ENCODE peak calls at places on chromosomes 5 and 9, in four cellular contexts. One of them, this sample, is unnamed.

GRCh38 chr9:81686614-81687520 is 2.5 kb downstream of the TLE1 start:
- DNase-seq in T-helper 9 cell: no peak
- DNase-seq in nucleus accumbens: peak
- DNase-seq in stimulated activated CD4-positive, alpha-beta T cell treated with anti-CD3 and anti-CD28 coated beads, Interleukin-4, amount 100 ng/mL, for 4 hours: peak
- DNase-seq in this sample: peak

GRCh38 chr5:142981886-142982820 is 212.0 kb downstream of the ARHGAP26 start:
- DNase-seq in T-helper 9 cell: no peak
- DNase-seq in nucleus accumbens: peak
- DNase-seq in stimulated activated CD4-positive, alpha-beta T cell treated with anti-CD3 and anti-CD28 coated beads, Interleukin-4, amount 100 ng/mL, for 4 hours: no peak
- DNase-seq in this sample: no peak

GRCh38 chr5:6634788-6635430 is 1.7 kb downstream of the SRD5A1 start:
- DNase-seq in stimulated activated CD4-positive, alpha-beta T cell treated with anti-CD3 and anti-CD28 coated beads, Interleukin-4, amount 100 ng/mL, for 4 hours: no peak
- DNase-seq in T-helper 9 cell: no peak
- DNase-seq in nucleus accumbens: no peak
- DNase-seq in this sample: no peak

GRCh38 chr9:115717711-115718173 is 435.8 kb upstream of the PAPPA start:
- DNase-seq in T-helper 9 cell: no peak
- DNase-seq in nucleus accumbens: no peak
- DNase-seq in stimulated activated CD4-positive, alpha-beta T cell treated with anti-CD3 and anti-CD28 coated beads, Interleukin-4, amount 100 ng/mL, for 4 hours: no peak
- DNase-seq in this sample: no peak

GRCh38 chr5:80389575-80389974 is 18.3 kb upstream of the ZFYVE16 start:
- DNase-seq in T-helper 9 cell: no peak
- DNase-seq in nucleus accumbens: no peak
- DNase-seq in stimulated activated CD4-positive, alpha-beta T cell treated with anti-CD3 and anti-CD28 coated beads, Interleukin-4, amount 100 ng/mL, for 4 hours: no peak
- DNase-seq in this sample: no peak

GRCh38 chr5:90529234-90529938 is at the start of gene LYSMD3:
- DNase-seq in stimulated activated CD4-positive, alpha-beta T cell treated with anti-CD3 and anti-CD28 coated beads, Interleukin-4, amount 100 ng/mL, for 4 hours: peak
- DNase-seq in T-helper 9 cell: peak
- DNase-seq in nucleus accumbens: peak
- DNase-seq in this sample: peak

GRCh38 chr5:5290674-5291334 is 131.7 kb upstream of the ICE1 start:
- DNase-seq in T-helper 9 cell: no peak
- DNase-seq in nucleus accumbens: no peak
- DNase-seq in stimulated activated CD4-positive, alpha-beta T cell treated with anti-CD3 and anti-CD28 coated beads, Interleukin-4, amount 100 ng/mL, for 4 hours: no peak
- DNase-seq in this sample: no peak

GRCh38 chr5:36883894-36884462 is 7.4 kb downstream of the NIPBL start:
- DNase-seq in nucleus accumbens: no peak
- DNase-seq in stimulated activated CD4-positive, alpha-beta T cell treated with anti-CD3 and anti-CD28 coated beads, Interleukin-4, amount 100 ng/mL, for 4 hours: no peak
- DNase-seq in T-helper 9 cell: no peak
- DNase-seq in this sample: no peak

GRCh38 chr5:78328585-78329173 is 31.7 kb upstream of the SCAMP1 start:
- DNase-seq in nucleus accumbens: no peak
- DNase-seq in stimulated activated CD4-positive, alpha-beta T cell treated with anti-CD3 and anti-CD28 coated beads, Interleukin-4, amount 100 ng/mL, for 4 hours: no peak
- DNase-seq in T-helper 9 cell: no peak
- DNase-seq in this sample: no peak

GRCh38 chr5:111227805-111228204 is 3.6 kb downstream of the CAMK4 start:
- DNase-seq in T-helper 9 cell: no peak
- DNase-seq in nucleus accumbens: no peak
- DNase-seq in stimulated activated CD4-positive, alpha-beta T cell treated with anti-CD3 and anti-CD28 coated beads, Interleukin-4, amount 100 ng/mL, for 4 hours: no peak
- DNase-seq in this sample: no peak

GRCh38 chr9:95048225-95049087 is 269.1 kb downstream of the FANCC start:
- DNase-seq in T-helper 9 cell: peak
- DNase-seq in stimulated activated CD4-positive, alpha-beta T cell treated with anti-CD3 and anti-CD28 coated beads, Interleukin-4, amount 100 ng/mL, for 4 hours: peak
- DNase-seq in nucleus accumbens: no peak
- DNase-seq in this sample: peak

GRCh38 chr9:79166005-79166404 is 405.8 kb upstream of the TLE4 start:
- DNase-seq in nucleus accumbens: no peak
- DNase-seq in T-helper 9 cell: no peak
- DNase-seq in stimulated activated CD4-positive, alpha-beta T cell treated with anti-CD3 and anti-CD28 coated beads, Interleukin-4, amount 100 ng/mL, for 4 hours: no peak
- DNase-seq in this sample: no peak

GRCh38 chr5:156391139-156391538 is 64.2 kb downstream of the SGCD start:
- DNase-seq in nucleus accumbens: no peak
- DNase-seq in T-helper 9 cell: no peak
- DNase-seq in stimulated activated CD4-positive, alpha-beta T cell treated with anti-CD3 and anti-CD28 coated beads, Interleukin-4, amount 100 ng/mL, for 4 hours: no peak
- DNase-seq in this sample: no peak

GRCh38 chr9:123269316-123269715 is 930 bp upstream of the STRBP start:
- DNase-seq in nucleus accumbens: no peak
- DNase-seq in T-helper 9 cell: no peak
- DNase-seq in stimulated activated CD4-positive, alpha-beta T cell treated with anti-CD3 and anti-CD28 coated beads, Interleukin-4, amount 100 ng/mL, for 4 hours: no peak
- DNase-seq in this sample: peak

GRCh38 chr5:141672856-141673813 is 8.9 kb downstream of the ARAP3 start:
- DNase-seq in stimulated activated CD4-positive, alpha-beta T cell treated with anti-CD3 and anti-CD28 coated beads, Interleukin-4, amount 100 ng/mL, for 4 hours: no peak
- DNase-seq in T-helper 9 cell: no peak
- DNase-seq in nucleus accumbens: peak
- DNase-seq in this sample: no peak

GRCh38 chr9:127557998-127558546 is 54.0 kb upstream of the STXBP1 start:
- DNase-seq in nucleus accumbens: no peak
- DNase-seq in T-helper 9 cell: no peak
- DNase-seq in stimulated activated CD4-positive, alpha-beta T cell treated with anti-CD3 and anti-CD28 coated beads, Interleukin-4, amount 100 ng/mL, for 4 hours: no peak
- DNase-seq in this sample: no peak

GRCh38 chr5:71925608-71926091 is 181.6 kb upstream of the MAP1B start:
- DNase-seq in stimulated activated CD4-positive, alpha-beta T cell treated with anti-CD3 and anti-CD28 coated beads, Interleukin-4, amount 100 ng/mL, for 4 hours: no peak
- DNase-seq in nucleus accumbens: no peak
- DNase-seq in T-helper 9 cell: no peak
- DNase-seq in this sample: no peak

GRCh38 chr5:164597293-164597900 is 1092.0 kb downstream of the MAT2B start:
- DNase-seq in T-helper 9 cell: no peak
- DNase-seq in stimulated activated CD4-positive, alpha-beta T cell treated with anti-CD3 and anti-CD28 coated beads, Interleukin-4, amount 100 ng/mL, for 4 hours: no peak
- DNase-seq in nucleus accumbens: no peak
- DNase-seq in this sample: no peak

GRCh38 chr9:12566411-12566810 is 126.8 kb upstream of the TYRP1 start:
- DNase-seq in T-helper 9 cell: no peak
- DNase-seq in stimulated activated CD4-positive, alpha-beta T cell treated with anti-CD3 and anti-CD28 coated beads, Interleukin-4, amount 100 ng/mL, for 4 hours: no peak
- DNase-seq in nucleus accumbens: no peak
- DNase-seq in this sample: no peak

GRCh38 chr9:129258124-129258822 is 80.2 kb upstream of the IER5L start:
- DNase-seq in stimulated activated CD4-positive, alpha-beta T cell treated with anti-CD3 and anti-CD28 coated beads, Interleukin-4, amount 100 ng/mL, for 4 hours: peak
- DNase-seq in T-helper 9 cell: peak
- DNase-seq in nucleus accumbens: peak
- DNase-seq in this sample: peak

GRCh38 chr9:77901038-77901437 is 130.6 kb downstream of the GNAQ start:
- DNase-seq in stimulated activated CD4-positive, alpha-beta T cell treated with anti-CD3 and anti-CD28 coated beads, Interleukin-4, amount 100 ng/mL, for 4 hours: no peak
- DNase-seq in nucleus accumbens: no peak
- DNase-seq in T-helper 9 cell: no peak
- DNase-seq in this sample: no peak

GRCh38 chr5:122310886-122311285 is 1.2 kb upstream of the SNCAIP start:
- DNase-seq in stimulated activated CD4-positive, alpha-beta T cell treated with anti-CD3 and anti-CD28 coated beads, Interleukin-4, amount 100 ng/mL, for 4 hours: no peak
- DNase-seq in T-helper 9 cell: no peak
- DNase-seq in nucleus accumbens: no peak
- DNase-seq in this sample: no peak

GRCh38 chr5:139461698-139462097 is 845 bp downstream of the ECSCR start:
- DNase-seq in nucleus accumbens: no peak
- DNase-seq in T-helper 9 cell: no peak
- DNase-seq in stimulated activated CD4-positive, alpha-beta T cell treated with anti-CD3 and anti-CD28 coated beads, Interleukin-4, amount 100 ng/mL, for 4 hours: no peak
- DNase-seq in this sample: no peak

GRCh38 chr5:135891804-135892203 is 3.8 kb downstream of the IL9 start:
- DNase-seq in nucleus accumbens: no peak
- DNase-seq in stimulated activated CD4-positive, alpha-beta T cell treated with anti-CD3 and anti-CD28 coated beads, Interleukin-4, amount 100 ng/mL, for 4 hours: no peak
- DNase-seq in T-helper 9 cell: no peak
- DNase-seq in this sample: no peak

GRCh38 chr5:129499208-129499852 is 39.2 kb downstream of the ADAMTS19 start:
- DNase-seq in T-helper 9 cell: no peak
- DNase-seq in nucleus accumbens: no peak
- DNase-seq in stimulated activated CD4-positive, alpha-beta T cell treated with anti-CD3 and anti-CD28 coated beads, Interleukin-4, amount 100 ng/mL, for 4 hours: no peak
- DNase-seq in this sample: no peak

GRCh38 chr5:112005533-112005926 is 248.5 kb upstream of the NREP start:
- DNase-seq in stimulated activated CD4-positive, alpha-beta T cell treated with anti-CD3 and anti-CD28 coated beads, Interleukin-4, amount 100 ng/mL, for 4 hours: no peak
- DNase-seq in T-helper 9 cell: no peak
- DNase-seq in nucleus accumbens: no peak
- DNase-seq in this sample: no peak

GRCh38 chr9:117779760-117780159 is 75.6 kb downstream of the TLR4 start:
- DNase-seq in T-helper 9 cell: no peak
- DNase-seq in nucleus accumbens: no peak
- DNase-seq in stimulated activated CD4-positive, alpha-beta T cell treated with anti-CD3 and anti-CD28 coated beads, Interleukin-4, amount 100 ng/mL, for 4 hours: no peak
- DNase-seq in this sample: no peak

GRCh38 chr5:110088676-110089436 is 399.1 kb downstream of the MAN2A1 start:
- DNase-seq in nucleus accumbens: no peak
- DNase-seq in stimulated activated CD4-positive, alpha-beta T cell treated with anti-CD3 and anti-CD28 coated beads, Interleukin-4, amount 100 ng/mL, for 4 hours: no peak
- DNase-seq in T-helper 9 cell: no peak
- DNase-seq in this sample: no peak

GRCh38 chr5:39584921-39585320 is 160.1 kb upstream of the DAB2 start:
- DNase-seq in nucleus accumbens: no peak
- DNase-seq in T-helper 9 cell: no peak
- DNase-seq in stimulated activated CD4-positive, alpha-beta T cell treated with anti-CD3 and anti-CD28 coated beads, Interleukin-4, amount 100 ng/mL, for 4 hours: no peak
- DNase-seq in this sample: no peak

GRCh38 chr5:39605966-39606591 is 181.3 kb upstream of the DAB2 start:
- DNase-seq in stimulated activated CD4-positive, alpha-beta T cell treated with anti-CD3 and anti-CD28 coated beads, Interleukin-4, amount 100 ng/mL, for 4 hours: no peak
- DNase-seq in nucleus accumbens: no peak
- DNase-seq in T-helper 9 cell: no peak
- DNase-seq in this sample: no peak

GRCh38 chr9:80964374-80964773 is 725.0 kb downstream of the TLE1 start:
- DNase-seq in T-helper 9 cell: no peak
- DNase-seq in nucleus accumbens: no peak
- DNase-seq in stimulated activated CD4-positive, alpha-beta T cell treated with anti-CD3 and anti-CD28 coated beads, Interleukin-4, amount 100 ng/mL, for 4 hours: no peak
- DNase-seq in this sample: no peak

GRCh38 chr9:2321523-2322148 is 300.0 kb upstream of the VLDLR start:
- DNase-seq in stimulated activated CD4-positive, alpha-beta T cell treated with anti-CD3 and anti-CD28 coated beads, Interleukin-4, amount 100 ng/mL, for 4 hours: no peak
- DNase-seq in T-helper 9 cell: no peak
- DNase-seq in nucleus accumbens: no peak
- DNase-seq in this sample: no peak

GRCh38 chr5:1060535-1060981 is 51.3 kb downstream of the SLC12A7 start:
- DNase-seq in T-helper 9 cell: no peak
- DNase-seq in nucleus accumbens: no peak
- DNase-seq in stimulated activated CD4-positive, alpha-beta T cell treated with anti-CD3 and anti-CD28 coated beads, Interleukin-4, amount 100 ng/mL, for 4 hours: no peak
- DNase-seq in this sample: no peak

GRCh38 chr9:121187681-121188305 is 13.9 kb downstream of the RAB14 start:
- DNase-seq in T-helper 9 cell: no peak
- DNase-seq in stimulated activated CD4-positive, alpha-beta T cell treated with anti-CD3 and anti-CD28 coated beads, Interleukin-4, amount 100 ng/mL, for 4 hours: no peak
- DNase-seq in nucleus accumbens: no peak
- DNase-seq in this sample: no peak